ENCODE peak calls at places on chromosomes 16 and 17, in five cellular contexts. O is fibroblast of lung, W is heart left ventricle, L is WERI-Rb-1, J is heart right ventricle. V is an unnamed sample.
A peak's percentile ranks its signal among the peaks of the same experiment; 100 is the strongest.

GRCh38 chr17:48037036-48037881 is at the start of gene COPZ2:
- DNase-seq in O (peak; percentile 48), W (peak; percentile 75), L (no peak), J (peak; percentile 75), V (no peak)

GRCh38 chr17:78127240-78127887 is 1.2 kb downstream of the TMC6 start:
- DNase-seq in O (no peak), W (peak; percentile 83), L (no peak), J (peak; percentile 78), V (no peak)

GRCh38 chr17:29929006-29929543 is 953 bp downstream of the SSH2 start:
- DNase-seq in O (peak; percentile 45), W (no peak), L (peak; percentile 32), J (no peak), V (no peak)

GRCh38 chr16:6602401-6602800 is 730.2 kb upstream of the RBFOX1 start:
- DNase-seq in O (no peak), W (no peak), L (peak; percentile 81), J (no peak), V (no peak)

GRCh38 chr17:67376892-67377726 is at the start of gene PITPNC1:
- DNase-seq in O (peak; percentile 88), W (peak; percentile 89), L (peak; percentile 92), J (peak; percentile 87), V (no peak)

GRCh38 chr17:75152971-75153853 is 1.1 kb downstream of the JPT1 start:
- DNase-seq in O (peak; percentile 48), W (peak; percentile 22), L (peak; percentile 60), J (no peak), V (no peak)

GRCh38 chr17:72592967-72593325 is 472.1 kb downstream of the SOX9 start:
- DNase-seq in O (no peak), W (no peak), L (no peak), J (no peak), V (no peak)

GRCh38 chr17:83080641-83081560 is 1.5 kb downstream of the METRNL start:
- DNase-seq in O (peak; percentile 47), W (no peak), L (no peak), J (no peak), V (no peak)

GRCh38 chr17:64418506-64419339 is 28.1 kb upstream of the PECAM1 start:
- DNase-seq in O (peak; percentile 54), W (no peak), L (no peak), J (no peak), V (no peak)

GRCh38 chr17:4788807-4789700 is at the start of gene GLTPD2:
- DNase-seq in O (no peak), W (no peak), L (no peak), J (no peak), V (no peak)

GRCh38 chr17:83072600-83073358 is 6.6 kb upstream of the METRNL start:
- DNase-seq in O (no peak), W (no peak), L (no peak), J (no peak), V (no peak)

GRCh38 chr17:50943575-50943933 is 77.4 kb upstream of the TOB1 start:
- DNase-seq in O (no peak), W (no peak), L (peak; percentile 31), J (no peak), V (no peak)

GRCh38 chr16:87056083-87056482 is 261.1 kb downstream of the C16orf95 start:
- DNase-seq in O (peak; percentile 59), W (no peak), L (no peak), J (no peak), V (no peak)

GRCh38 chr17:21573961-21574610 is 118.2 kb upstream of the KCNJ18 start:
- DNase-seq in O (peak; percentile 26), W (peak; percentile 69), L (no peak), J (peak; percentile 85), V (peak; percentile 14)

GRCh38 chr16:2752850-2753522 is 548 bp downstream of the SRRM2 start:
- DNase-seq in O (peak; percentile 66), W (peak; percentile 90), L (peak; percentile 86), J (peak; percentile 88), V (no peak)

GRCh38 chr17:54426287-54426886 is 474.3 kb upstream of the TOM1L1 start:
- DNase-seq in O (no peak), W (no peak), L (peak; percentile 29), J (no peak), V (no peak)

GRCh38 chr17:73311428-73311780 is 397 bp downstream of the CDC42EP4 start:
- DNase-seq in O (no peak), W (peak; percentile 60), L (no peak), J (peak; percentile 63), V (no peak)

GRCh38 chr17:75489511-75489955 is 25.8 kb downstream of the CASKIN2 start:
- DNase-seq in O (no peak), W (no peak), L (no peak), J (no peak), V (no peak)

GRCh38 chr17:40122466-40122943 is 734 bp downstream of the MSL1 start:
- DNase-seq in O (peak; percentile 39), W (peak; percentile 47), L (peak; percentile 63), J (peak; percentile 66), V (no peak)

GRCh38 chr16:50102046-50102756 is 36.4 kb downstream of the HEATR3 start:
- DNase-seq in O (peak; percentile 83), W (no peak), L (no peak), J (no peak), V (peak; percentile 35)

GRCh38 chr16:73057369-73058210 is 9.7 kb upstream of the ZFHX3 start:
- DNase-seq in O (peak; percentile 39), W (peak; percentile 40), L (no peak), J (peak; percentile 45), V (no peak)

GRCh38 chr16:52463904-52464303 is 83.0 kb downstream of the TOX3 start:
- DNase-seq in O (no peak), W (no peak), L (no peak), J (no peak), V (no peak)

GRCh38 chr17:13596241-13596941 is 5.3 kb downstream of the HS3ST3A1 start:
- DNase-seq in O (no peak), W (no peak), L (no peak), J (no peak), V (no peak)

GRCh38 chr17:81706757-81707624 is 3.8 kb downstream of the MRPL12 start:
- DNase-seq in O (no peak), W (no peak), L (no peak), J (no peak), V (no peak)

GRCh38 chr17:28118362-28118761 is 75.9 kb downstream of the NLK start:
- DNase-seq in O (no peak), W (no peak), L (no peak), J (no peak), V (no peak)
- H3K4me3 ChIP-seq in O (no peak overlapping the region), W (no peak overlapping the region), L (no peak overlapping the region), J (peak overlapping the region; percentile 1), V (no peak overlapping the region)

DNA sequence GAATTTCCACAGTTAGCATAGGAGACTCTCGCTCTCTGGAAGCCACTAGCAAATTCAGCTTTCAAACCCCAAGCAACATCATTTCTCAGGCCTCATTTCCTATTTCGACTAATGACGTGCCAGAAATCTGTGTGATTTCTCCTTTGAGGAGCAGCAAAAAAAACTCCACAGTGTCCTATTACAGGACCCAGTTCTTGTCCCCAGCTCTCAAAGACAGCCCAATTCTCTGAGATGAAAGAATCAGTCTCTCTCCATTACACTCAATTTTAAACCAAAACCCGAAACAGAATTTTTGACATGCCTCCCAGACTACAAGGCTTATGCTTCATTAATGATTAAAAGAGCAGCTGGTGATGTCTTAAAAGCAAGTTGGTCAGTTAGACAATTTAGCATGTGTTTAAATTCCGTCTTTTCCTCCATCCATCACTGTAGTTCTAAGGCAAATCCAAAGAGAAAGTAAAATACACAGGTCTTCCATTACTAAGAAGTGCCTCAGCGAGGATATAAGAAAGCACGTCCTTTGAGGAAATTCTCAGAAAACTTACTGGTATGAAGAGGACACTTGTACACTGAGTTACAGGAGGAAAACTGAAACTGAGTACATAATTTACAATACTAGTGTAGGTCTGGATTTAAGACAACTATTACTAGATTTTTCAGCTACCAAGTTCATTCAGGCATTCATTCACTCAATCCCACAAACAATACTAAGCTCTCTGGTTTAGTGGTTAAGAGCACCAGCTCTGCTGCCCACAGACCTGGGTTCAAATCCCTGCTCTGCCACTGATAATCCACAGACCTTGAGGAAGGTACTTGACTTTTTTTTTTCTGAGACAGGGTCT is 12.5 kb downstream of the TOM1L2 start:
- DNase-seq in O (peak; percentile 73), W (no peak), L (no peak), J (no peak), V (peak; percentile 83)
- TF ChIP-seq CTCF in O (no peak), W (no peak), L (no peak), J (no peak), V (no peak)

DNA sequence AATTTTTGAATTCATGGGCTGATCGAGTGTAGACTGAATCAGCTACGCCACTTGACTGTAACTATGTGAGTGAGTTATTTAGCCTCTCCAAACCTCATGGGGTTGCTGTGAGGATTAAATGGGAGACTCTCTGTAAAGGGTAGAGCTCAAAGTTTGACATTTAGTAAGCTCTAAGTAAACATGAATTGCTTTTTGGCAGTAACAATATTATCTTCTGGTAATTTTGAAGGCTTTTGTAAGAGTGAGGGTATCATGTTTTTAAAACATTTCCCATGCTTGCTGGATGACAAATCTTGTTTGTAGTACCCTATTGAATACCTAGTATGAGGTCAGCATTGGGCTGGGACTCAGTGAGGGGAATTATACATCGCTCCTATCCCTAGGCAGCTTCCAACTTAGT is 35.3 kb downstream of the MRTFB start:
- DNase-seq in O (no peak), W (no peak), L (no peak), J (no peak), V (no peak)
- H3K4me3 ChIP-seq in O (no peak overlapping the region), W (no peak overlapping the region), L (no peak overlapping the region), J (no peak overlapping the region), V (no peak overlapping the region)

DNA sequence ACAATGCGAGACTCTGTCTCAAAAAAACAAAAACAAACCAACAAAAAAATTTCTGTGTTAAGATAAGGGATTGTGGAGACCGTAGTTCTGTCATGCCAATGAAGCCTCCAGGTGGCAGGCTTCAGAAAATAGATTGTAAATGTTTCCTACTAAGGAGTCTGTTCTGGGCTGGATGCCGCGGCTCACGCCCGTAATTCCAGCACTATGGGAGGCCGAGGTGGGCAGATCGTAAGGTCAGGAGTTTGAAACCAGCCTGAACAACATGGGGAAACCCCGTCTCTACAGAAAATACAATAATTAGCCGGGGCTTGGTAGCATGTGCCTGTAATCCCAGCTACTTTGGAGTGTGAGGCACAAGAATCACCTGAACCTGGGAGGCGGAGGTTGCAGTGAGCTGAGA is 4.4 kb upstream of the SNX29 start:
- DNase-seq in O (no peak), W (no peak), L (peak; percentile 11), J (no peak), V (no peak)
- TF ChIP-seq CTCF in O (peak; percentile 8), W (no peak), L (no peak), J (no peak), V (peak; percentile 29)

GRCh38 chr17:10120113-10120485 is 78.3 kb downstream of the GAS7 start:
- DNase-seq in O (no peak), W (no peak), L (no peak), J (no peak), V (no peak)
- H3K4me3 ChIP-seq in O (no peak overlapping the region), W (no peak overlapping the region), L (no peak overlapping the region), J (no peak overlapping the region), V (no peak overlapping the region)

V was measured in kidney epithelial cell.